ENCODE peak calls at places on chromosome 15, in six cellular contexts. F, U, M, D, I and Y are unnamed samples.

GRCh38 chr15:32706704-32707103 is 11.1 kb upstream of the GREM1 start:
- DNase-seq in F (no peak), U (no peak), M (peak), D (no peak), I (peak), Y (peak)

GRCh38 chr15:76939715-76940114 is 8.2 kb downstream of the RCN2 start:
- DNase-seq in F (peak), U (no peak), M (no peak), D (no peak), I (peak), Y (no peak)

GRCh38 chr15:76667943-76668715 is 237.0 kb downstream of the SCAPER start:
- DNase-seq in F (no peak), U (no peak), M (no peak), D (no peak), I (peak), Y (peak)

GRCh38 chr15:40938530-40938870 is 9.4 kb downstream of the DLL4 start:
- DNase-seq in F (no peak), U (no peak), M (no peak), D (no peak), I (no peak), Y (no peak)

GRCh38 chr15:76517910-76518309 is 181.3 kb downstream of the ISL2 start:
- DNase-seq in F (no peak), U (no peak), M (no peak), D (no peak), I (no peak), Y (peak)

GRCh38 chr15:70741677-70742293 is 21.6 kb downstream of the UACA start:
- DNase-seq in F (peak), U (no peak), M (peak), D (no peak), I (peak), Y (peak)

GRCh38 chr15:49758856-49759255 is 138.0 kb downstream of the DTWD1 start:
- DNase-seq in F (no peak), U (no peak), M (no peak), D (no peak), I (no peak), Y (no peak)

GRCh38 chr15:67501836-67502461 is 19.0 kb upstream of the C15orf61 start:
- DNase-seq in F (no peak), U (no peak), M (no peak), D (no peak), I (no peak), Y (no peak)

GRCh38 chr15:101258238-101259144 is 6.6 kb upstream of the CHSY1 start:
- DNase-seq in F (peak), U (no peak), M (peak), D (peak), I (peak), Y (peak)

GRCh38 chr15:54149115-54149531 is 170.9 kb downstream of the UNC13C start:
- DNase-seq in F (no peak), U (no peak), M (no peak), D (no peak), I (no peak), Y (no peak)

GRCh38 chr15:56102401-56102800 is 109.0 kb upstream of the NEDD4 start:
- DNase-seq in F (no peak), U (no peak), M (no peak), D (no peak), I (no peak), Y (no peak)

GRCh38 chr15:61621146-61621545 is 392.0 kb upstream of the RORA start:
- DNase-seq in F (peak), U (no peak), M (peak), D (no peak), I (peak), Y (no peak)

GRCh38 chr15:90062023-90062728 is 40.1 kb downstream of the IDH2 start:
- DNase-seq in F (peak), U (no peak), M (no peak), D (no peak), I (no peak), Y (peak)

GRCh38 chr15:75868019-75868418 is 24.8 kb downstream of the UBE2Q2 start:
- DNase-seq in F (no peak), U (no peak), M (no peak), D (no peak), I (no peak), Y (no peak)

GRCh38 chr15:33160581-33161165 is 33.8 kb downstream of the FMN1 start:
- DNase-seq in F (no peak), U (no peak), M (no peak), D (no peak), I (peak), Y (no peak)

GRCh38 chr15:56390739-56391267 is 25.6 kb downstream of the TEX9 start:
- DNase-seq in F (peak), U (no peak), M (no peak), D (no peak), I (no peak), Y (peak)

GRCh38 chr15:98647026-98647773 is 1.1 kb upstream of the IGF1R start:
- DNase-seq in F (peak), U (peak), M (peak), D (peak), I (peak), Y (peak)

GRCh38 chr15:58387130-58387529 is 44.7 kb upstream of the LIPC start:
- DNase-seq in F (peak), U (no peak), M (no peak), D (no peak), I (peak), Y (peak)

GRCh38 chr15:58731756-58732535 is 17.6 kb downstream of the ADAM10 start:
- DNase-seq in F (peak), U (no peak), M (no peak), D (no peak), I (peak), Y (peak)

GRCh38 chr15:100809587-100809986 is 70.0 kb upstream of the ALDH1A3 start:
- DNase-seq in F (no peak), U (no peak), M (no peak), D (no peak), I (no peak), Y (peak)

GRCh38 chr15:28919201-28919627 is 33.4 kb downstream of the APBA2 start:
- DNase-seq in F (no peak), U (no peak), M (no peak), D (peak), I (no peak), Y (no peak)

GRCh38 chr15:28246605-28247004 is 75.4 kb downstream of the HERC2 start:
- DNase-seq in F (no peak), U (no peak), M (no peak), D (no peak), I (no peak), Y (no peak)

GRCh38 chr15:97909291-97909891 is 51.1 kb upstream of the ARRDC4 start:
- DNase-seq in F (peak), U (no peak), M (peak), D (peak), I (peak), Y (peak)